ENCODE peak calls at places on chromosomes 11 and 22, in nine cellular contexts. N, I, Z, L, G, Q, P, O and J are unnamed samples.

GRCh38 chr11:64267207-64267945 is 16.0 kb downstream of the PLCB3 start:
- DNase-seq in N (no peak), I (no peak), Z (no peak), L (no peak), G (peak), Q (no peak), P (no peak), O (no peak), J (no peak)

GRCh38 chr11:119061256-119061655 is 4.3 kb upstream of the HYOU1 start:
- DNase-seq in N (no peak), I (no peak), Z (no peak), L (no peak), G (no peak), Q (no peak), P (no peak), O (no peak), J (no peak)

GRCh38 chr11:59779487-59779886 is 24.3 kb downstream of the STX3 start:
- DNase-seq in N (no peak), I (no peak), Z (no peak), L (no peak), G (no peak), Q (no peak), P (no peak), O (no peak), J (no peak)

GRCh38 chr11:72736452-72737069 is 15.6 kb downstream of the ARAP1 start:
- DNase-seq in N (no peak), I (peak), Z (peak), L (peak), G (no peak), Q (no peak), P (peak), O (peak), J (peak)

GRCh38 chr22:23751441-23751996 is 607 bp upstream of the ZNF70 start:
- DNase-seq in N (no peak), I (no peak), Z (no peak), L (no peak), G (peak), Q (no peak), P (no peak), O (no peak), J (no peak)

GRCh38 chr11:67422894-67423293 is 5.4 kb upstream of the RPS6KB2 start:
- DNase-seq in N (no peak), I (no peak), Z (no peak), L (no peak), G (no peak), Q (no peak), P (no peak), O (no peak), J (no peak)

GRCh38 chr22:44389181-44389580 is 76.4 kb upstream of the SHISAL1 start:
- DNase-seq in N (no peak), I (no peak), Z (no peak), L (no peak), G (no peak), Q (no peak), P (no peak), O (no peak), J (no peak)

GRCh38 chr11:95078526-95078925 is 11.1 kb upstream of the ENDOD1 start:
- DNase-seq in N (no peak), I (no peak), Z (no peak), L (no peak), G (no peak), Q (no peak), P (no peak), O (no peak), J (no peak)

GRCh38 chr11:130473056-130473794 is 24.8 kb downstream of the ADAMTS15 start:
- DNase-seq in N (no peak), I (no peak), Z (no peak), L (no peak), G (no peak), Q (no peak), P (no peak), O (no peak), J (no peak)

GRCh38 chr11:66393954-66394353 is 22.4 kb upstream of the SLC29A2 start:
- DNase-seq in N (no peak), I (no peak), Z (no peak), L (no peak), G (no peak), Q (no peak), P (no peak), O (no peak), J (no peak)

GRCh38 chr11:24716403-24716802 is 219.6 kb downstream of the LUZP2 start:
- DNase-seq in N (no peak), I (no peak), Z (no peak), L (no peak), G (no peak), Q (no peak), P (no peak), O (no peak), J (no peak)

GRCh38 chr22:47607486-47607885 is 845.0 kb downstream of the TBC1D22A start:
- DNase-seq in N (no peak), I (no peak), Z (no peak), L (no peak), G (no peak), Q (no peak), P (no peak), O (no peak), J (no peak)

GRCh38 chr11:69807416-69807815 is 11.8 kb downstream of the FGF3 start:
- DNase-seq in N (no peak), I (no peak), Z (no peak), L (no peak), G (no peak), Q (no peak), P (no peak), O (no peak), J (no peak)

GRCh38 chr11:69397732-69398131 is 83.7 kb upstream of the LINC01488 start:
- DNase-seq in N (no peak), I (no peak), Z (no peak), L (no peak), G (no peak), Q (no peak), P (no peak), O (no peak), J (no peak)

GRCh38 chr11:34972892-34973291 is 56.5 kb downstream of the PDHX start:
- DNase-seq in N (no peak), I (no peak), Z (no peak), L (no peak), G (no peak), Q (no peak), P (peak), O (no peak), J (no peak)

GRCh38 chr11:10317281-10317755 is 12.4 kb downstream of the ADM start:
- DNase-seq in N (no peak), I (no peak), Z (peak), L (no peak), G (peak), Q (peak), P (no peak), O (no peak), J (no peak)

GRCh38 chr11:63917685-63918523 is 940 bp upstream of the RCOR2 start:
- DNase-seq in N (no peak), I (no peak), Z (peak), L (no peak), G (peak), Q (peak), P (peak), O (no peak), J (peak)

GRCh38 chr22:43077121-43077877 is 11.9 kb downstream of the TTLL1 start:
- DNase-seq in N (no peak), I (no peak), Z (no peak), L (no peak), G (no peak), Q (no peak), P (no peak), O (no peak), J (no peak)

GRCh38 chr22:41660416-41660815 is 28.3 kb downstream of the SNU13 start:
- DNase-seq in N (no peak), I (no peak), Z (no peak), L (no peak), G (no peak), Q (no peak), P (peak), O (no peak), J (no peak)